ENCODE peak calls at places on chromosome 17, in four cellular contexts. L, U, P and V are unnamed samples.
A peak's percentile ranks its signal among the peaks of the same experiment; 100 is the strongest.

GRCh38 chr17:17297217-17297616 is 6.0 kb upstream of the NT5M start:
- DNase-seq in U (no peak), P (no peak), L (no peak), V (no peak)

GRCh38 chr17:40437095-40437732 is 6.0 kb upstream of the IGFBP4 start:
- DNase-seq in U (no peak), L (no peak), P (no peak), V (no peak)

GRCh38 chr17:66602659-66603363 is 232.1 kb upstream of the CACNG5 start:
- DNase-seq in P (no peak), U (no peak), L (peak; percentile 76), V (no peak)

GRCh38 chr17:187130-187529 is 5.7 kb upstream of the DOC2B start:
- DNase-seq in P (no peak), L (no peak), U (no peak), V (no peak)

GRCh38 chr17:72476575-72476986 is 355.8 kb downstream of the SOX9 start:
- DNase-seq in P (no peak), U (no peak), L (no peak), V (no peak)

GRCh38 chr17:28112199-28112995 is 69.9 kb downstream of the NLK start:
- DNase-seq in U (no peak), L (peak; percentile 51), P (no peak), V (no peak)

GRCh38 chr17:72479113-72479512 is 358.3 kb downstream of the SOX9 start:
- DNase-seq in P (no peak), L (no peak), U (no peak), V (no peak)

GRCh38 chr17:80664217-80664780 is 119.7 kb downstream of the RPTOR start:
- DNase-seq in L (no peak), U (no peak), P (no peak), V (no peak)

GRCh38 chr17:69728816-69729215 is 314.3 kb downstream of the MAP2K6 start:
- DNase-seq in L (no peak), U (no peak), P (no peak), V (no peak)

GRCh38 chr17:75468311-75468754 is 11.9 kb downstream of the TMEM94 start:
- DNase-seq in P (no peak), U (no peak), L (no peak), V (no peak)

GRCh38 chr17:28549274-28550132 is 2.9 kb downstream of the UNC119 start:
- DNase-seq in L (no peak), P (no peak), U (no peak), V (peak; percentile 64)

GRCh38 chr17:55264273-55264639 is 504 bp upstream of the HLF start:
- DNase-seq in L (no peak), P (no peak), U (no peak), V (no peak)

GRCh38 chr17:40203131-40203530 is 16.0 kb upstream of the WIPF2 start:
- DNase-seq in U (no peak), L (peak; percentile 32), P (no peak), V (no peak)

GRCh38 chr17:42819939-42820535 is 4.0 kb downstream of the BECN1 start:
- DNase-seq in P (peak; percentile 40), U (no peak), L (peak; percentile 67), V (peak; percentile 39)

GRCh38 chr17:4215882-4216411 is 47.8 kb downstream of the ANKFY1 start:
- DNase-seq in P (no peak), L (no peak), U (no peak), V (no peak)

GRCh38 chr17:11944587-11944986 is 52.7 kb downstream of the ZNF18 start:
- DNase-seq in L (no peak), U (no peak), P (no peak), V (no peak)

GRCh38 chr17:33494156-33494555 is 201.1 kb upstream of the ASIC2 start:
- DNase-seq in U (no peak), P (no peak), L (peak; percentile 17), V (no peak)

GRCh38 chr17:35847006-35847405 is 21.7 kb downstream of the HEATR9 start:
- DNase-seq in L (no peak), P (no peak), U (no peak), V (no peak)

GRCh38 chr17:42694524-42694923 is 12.2 kb downstream of the CNTNAP1 start:
- DNase-seq in L (no peak), U (no peak), P (no peak), V (no peak)

GRCh38 chr17:17416007-17416399 is 60.8 kb upstream of the MED9 start:
- DNase-seq in P (peak; percentile 33), U (no peak), L (peak; percentile 86), V (peak; percentile 23)

GRCh38 chr17:15233022-15233805 is 31.9 kb downstream of the PMP22 start:
- DNase-seq in U (no peak), P (no peak), L (peak; percentile 42), V (no peak)

GRCh38 chr17:79616801-79617200 is 6.0 kb upstream of the RBFOX3 start:
- DNase-seq in L (no peak), U (peak; percentile 39), P (no peak), V (no peak)

GRCh38 chr17:42673885-42674754 is 2.7 kb downstream of the PLEKHH3 start:
- DNase-seq in U (no peak), P (no peak), L (peak; percentile 89), V (no peak)

GRCh38 chr17:14784997-14785696 is 480.0 kb downstream of the PMP22 start:
- DNase-seq in U (no peak), P (no peak), L (no peak), V (peak; percentile 53)

GRCh38 chr17:329794-330420 is 22.7 kb downstream of the RPH3AL start:
- DNase-seq in P (no peak), L (no peak), U (peak; percentile 40), V (no peak)

GRCh38 chr17:47946929-47947397 is 5.6 kb downstream of the PNPO start:
- DNase-seq in P (peak; percentile 84), L (peak; percentile 78), U (no peak), V (peak; percentile 68)

GRCh38 chr17:69141802-69142472 is at the start of gene ABCA6:
- DNase-seq in L (peak; percentile 93), U (no peak), P (no peak), V (no peak)

GRCh38 chr17:49691677-49692191 is 13.8 kb upstream of the SPOP start:
- DNase-seq in P (no peak), L (no peak), U (no peak), V (no peak)

GRCh38 chr17:869067-869466 is 86.9 kb downstream of the MRM3 start:
- DNase-seq in U (no peak), P (no peak), L (peak; percentile 52), V (no peak)

GRCh38 chr17:60664022-60664421 is 13.6 kb upstream of the BCAS3 start:
- DNase-seq in L (no peak), P (no peak), U (no peak), V (no peak)

GRCh38 chr17:76241205-76241539 is 879 bp upstream of the RNF157 start:
- DNase-seq in P (no peak), U (peak; percentile 76), L (no peak), V (no peak)

GRCh38 chr17:16406742-16407674 is 8.4 kb upstream of the TRPV2 start:
- DNase-seq in P (peak; percentile 27), L (peak; percentile 35), U (peak; percentile 77), V (no peak)

GRCh38 chr17:4988168-4988567 is 693 bp upstream of the CAMTA2 start:
- DNase-seq in U (no peak), P (no peak), L (peak; percentile 31), V (no peak)

GRCh38 chr17:19270951-19271611 is 33.9 kb downstream of the EPN2 start:
- DNase-seq in P (no peak), U (no peak), L (no peak), V (no peak)

GRCh38 chr17:65013613-65014391 is 42.7 kb downstream of the GNA13 start:
- DNase-seq in U (no peak), P (peak; percentile 43), L (peak; percentile 89), V (no peak)

GRCh38 chr17:37162800-37163199 is 213.0 kb upstream of the C17orf78 start:
- DNase-seq in P (no peak), L (no peak), U (no peak), V (no peak)

GRCh38 chr17:44314524-44314868 is 6.1 kb downstream of the RUNDC3A start:
- DNase-seq in U (no peak), L (no peak), P (no peak), V (no peak)

GRCh38 chr17:66255527-66255971 is 26.3 kb upstream of the APOH start:
- DNase-seq in U (no peak), P (no peak), L (no peak), V (peak; percentile 37)

GRCh38 chr17:42748202-42748905 is 3.5 kb upstream of the EZH1 start:
- DNase-seq in L (no peak), U (no peak), P (no peak), V (no peak)

GRCh38 chr17:6303664-6304063 is 131.3 kb downstream of the AIPL1 start:
- DNase-seq in U (no peak), P (peak; percentile 7), L (peak; percentile 13), V (no peak)

GRCh38 chr17:29931253-29931932 is 1.4 kb upstream of the SSH2 start:
- DNase-seq in U (no peak), L (peak; percentile 86), P (peak; percentile 53), V (peak; percentile 60)
- H3K27ac ChIP-seq in U (peak overlapping the region; percentile 92), L (peak overlapping the region; percentile 89), P (no peak overlapping the region), V (peak overlapping the region; percentile 85)

GRCh38 chr17:62336527-62336926 is 43.8 kb upstream of the EFCAB3 start:
- DNase-seq in U (no peak), L (no peak), P (no peak), V (no peak)
- H3K4me3 ChIP-seq in U (no peak overlapping the region), L (no peak overlapping the region), P (no peak overlapping the region), V (no peak overlapping the region)

DNA sequence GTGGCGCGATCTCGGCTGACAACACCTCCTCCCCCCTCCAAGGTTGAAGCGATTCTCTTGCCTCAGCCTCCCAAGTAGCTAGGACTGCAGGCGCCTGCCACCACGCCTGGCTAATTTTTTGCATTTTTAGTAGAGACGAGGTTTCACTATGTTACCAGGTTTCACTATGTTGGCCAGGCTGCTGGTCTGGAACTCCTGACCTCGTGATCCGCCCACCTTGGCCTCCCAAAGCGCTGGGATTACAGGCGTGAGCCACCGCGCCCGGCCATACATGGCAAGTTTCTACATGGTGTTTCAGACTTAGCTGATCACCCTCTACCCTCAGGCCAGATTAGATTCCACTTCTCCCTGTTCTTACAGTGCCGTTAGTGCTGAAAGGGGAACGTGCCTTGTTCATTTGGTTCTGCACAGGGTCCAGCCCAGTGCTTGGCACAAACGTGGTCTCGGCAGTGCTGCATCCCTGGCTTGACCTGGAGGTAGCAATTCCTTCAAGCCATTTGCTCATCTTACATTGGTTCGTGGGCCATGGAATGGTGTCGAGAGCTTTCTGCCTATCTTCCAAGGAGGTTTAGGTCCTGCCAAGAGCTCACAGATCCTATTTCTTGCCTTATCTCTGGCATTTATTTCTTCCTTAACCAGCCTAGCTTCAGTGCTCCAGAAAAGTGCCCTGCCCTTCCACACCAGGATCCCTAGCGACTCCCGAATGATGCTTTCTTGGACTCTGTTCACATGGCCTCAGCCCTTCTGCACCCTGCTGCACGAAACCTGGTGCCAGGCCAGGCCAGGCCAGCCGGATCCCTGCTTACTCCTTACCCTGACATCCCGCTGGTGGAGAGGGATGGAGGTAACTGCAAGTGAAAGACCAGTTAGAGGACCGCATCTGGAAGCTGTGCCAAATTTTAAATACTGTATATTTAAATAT is 14.8 kb upstream of the AURKB start:
- DNase-seq in L (no peak), U (no peak), P (no peak), V (no peak)
- H3K27ac ChIP-seq in L (no peak overlapping the region), U (no peak overlapping the region), P (no peak overlapping the region), V (peak overlapping the region; percentile 42)

DNA sequence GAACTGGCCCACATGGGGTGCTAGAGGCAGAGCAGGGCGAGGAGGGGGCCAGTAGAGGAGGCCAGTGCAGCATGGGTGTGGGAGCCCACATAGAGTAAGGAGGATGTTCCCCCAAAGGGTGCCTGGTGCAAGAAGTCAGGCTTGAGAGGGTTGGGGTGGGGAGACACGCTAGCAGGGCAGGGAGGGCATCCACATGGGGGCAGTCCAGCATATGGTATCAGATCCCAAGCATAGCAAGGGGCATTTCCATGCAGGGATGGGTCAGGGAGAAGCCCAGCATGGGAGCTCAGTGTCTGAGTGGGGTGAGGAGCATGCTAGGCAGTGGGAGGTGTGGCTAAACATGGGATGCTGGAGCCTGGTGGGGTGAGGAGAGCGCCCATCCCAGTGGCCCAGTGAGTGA is 213.7 kb downstream of the COPRS start:
- DNase-seq in P (no peak), U (no peak), L (no peak), V (no peak)
- H3K4me3 ChIP-seq in P (no peak overlapping the region), U (no peak overlapping the region), L (no peak overlapping the region), V (no peak overlapping the region)